ENCODE peak calls at places on chromosomes 6 and 20, in five cellular contexts. N is fibroblast of lung; M is CD8-positive, alpha-beta T cell; X is tibial artery; C is astrocyte. A is an unnamed sample. For H3K36me3 and H3K4me1, the result is how much of the 10 kb centered on the place peaks cover.

GRCh38 chr6:146968041-146968760 is 236.0 kb upstream of the STXBP5 start:
- DNase-seq in N (peak), M (no peak), X (no peak), C (peak), A (peak)

GRCh38 chr6:34791842-34792604 is at the start of gene BLTP3A:
- DNase-seq in N (peak), M (peak), X (peak), C (peak), A (peak)

GRCh38 chr6:116210750-116211425 is 43.0 kb downstream of the TSPYL4 start:
- DNase-seq in N (peak), M (no peak), X (no peak), C (peak), A (peak)

GRCh38 chr6:111258615-111259088 is 171.3 kb downstream of the SLC16A10 start:
- DNase-seq in N (peak), M (no peak), X (no peak), C (peak), A (no peak)

GRCh38 chr20:55888655-55889054 is 116.7 kb downstream of the CBLN4 start:
- DNase-seq in N (no peak), M (no peak), X (no peak), C (no peak), A (no peak)

GRCh38 chr20:17614176-17614811 is 44.4 kb downstream of the DSTN start:
- DNase-seq in N (peak), M (no peak), X (peak), C (no peak), A (peak)

GRCh38 chr20:43188234-43188653 is 1.5 kb downstream of the PTPRT start:
- DNase-seq in N (no peak), M (no peak), X (no peak), C (no peak), A (no peak)

GRCh38 chr6:121260651-121261102 is 73.6 kb downstream of the TBC1D32 start:
- DNase-seq in N (peak), M (no peak), X (no peak), C (peak), A (peak)

GRCh38 chr6:21003780-21004541 is 469.7 kb downstream of the CDKAL1 start:
- DNase-seq in N (peak), M (no peak), X (no peak), C (peak), A (peak)

GRCh38 chr20:61724376-61724775 is 341.3 kb downstream of the TAF4 start:
- DNase-seq in N (peak), M (no peak), X (no peak), C (no peak), A (no peak)

GRCh38 chr6:149694926-149695325 is 23.0 kb downstream of the LATS1 start:
- DNase-seq in N (no peak), M (no peak), X (no peak), C (no peak), A (no peak)

GRCh38 chr6:22147469-22147815 is 149.4 kb downstream of the PRL start:
- DNase-seq in N (no peak), M (no peak), X (no peak), C (no peak), A (peak)

GRCh38 chr20:35619196-35620095 is 3.8 kb downstream of the SPAG4 start:
- DNase-seq in N (peak), M (peak), X (peak), C (peak), A (peak)

GRCh38 chr20:6704132-6704861 is 63.2 kb upstream of the BMP2 start:
- DNase-seq in N (peak), M (no peak), X (no peak), C (peak), A (peak)

GRCh38 chr6:149752600-149752999 is 3.1 kb downstream of the PCMT1 start:
- DNase-seq in N (no peak), M (no peak), X (no peak), C (no peak), A (peak)

GRCh38 chr6:149440735-149441662 is 40.9 kb downstream of the SUMO4 start:
- DNase-seq in N (peak), M (no peak), X (no peak), C (peak), A (no peak)

GRCh38 chr6:128478230-128479047 is 42.0 kb downstream of the PTPRK start:
- DNase-seq in N (no peak), M (no peak), X (no peak), C (no peak), A (no peak)

GRCh38 chr6:35725721-35726438 is 11.0 kb upstream of the ARMC12 start:
- DNase-seq in N (no peak), M (no peak), X (peak), C (no peak), A (peak)

GRCh38 chr6:9745966-9746365 is 668.9 kb downstream of the TFAP2A start:
- DNase-seq in N (no peak), M (no peak), X (no peak), C (no peak), A (peak)

GRCh38 chr6:40755749-40756452 is 168.7 kb upstream of the LRFN2 start:
- DNase-seq in N (peak), M (no peak), X (no peak), C (peak), A (peak)

GRCh38 chr6:119090256-119090655 is 11.8 kb upstream of the FAM184A start:
- DNase-seq in N (peak), M (no peak), X (no peak), C (no peak), A (peak)

GRCh38 chr6:135667694-135668455 is 170.3 kb upstream of the AHI1 start:
- DNase-seq in N (peak), M (no peak), X (no peak), C (peak), A (peak)

GRCh38 chr20:1180949-1181348 is 3.8 kb downstream of the TMEM74B start:
- DNase-seq in N (no peak), M (no peak), X (no peak), C (no peak), A (no peak)

GRCh38 chr20:16729565-16730460 is at the start of gene SNRPB2:
- DNase-seq in N (peak), M (peak), X (peak), C (peak), A (peak)

GRCh38 chr6:129212081-129212480 is 329.1 kb downstream of the LAMA2 start:
- DNase-seq in N (peak), M (no peak), X (no peak), C (peak), A (peak)

GRCh38 chr6:11414564-11414963 is 123.0 kb upstream of the TMEM170B start:
- DNase-seq in N (no peak), M (no peak), X (no peak), C (no peak), A (no peak)

GRCh38 chr6:64013061-64013410 is 377.4 kb downstream of the PHF3 start:
- DNase-seq in N (no peak), M (no peak), X (no peak), C (no peak), A (no peak)

GRCh38 chr20:12383770-12384304 is 466.1 kb downstream of the BTBD3 start:
- DNase-seq in N (no peak), M (no peak), X (no peak), C (no peak), A (no peak)

GRCh38 chr6:125797934-125798444 is 7.2 kb downstream of the NCOA7 start:
- DNase-seq in N (no peak), M (no peak), X (no peak), C (no peak), A (no peak)

GRCh38 chr6:39114395-39114706 is 635 bp downstream of the SAYSD1 start:
- DNase-seq in N (no peak), M (no peak), X (no peak), C (no peak), A (no peak)

GRCh38 chr6:146892613-146893401 is 294.0 kb downstream of the ADGB start:
- DNase-seq in N (peak), M (no peak), X (no peak), C (peak), A (peak)

GRCh38 chr6:112087136-112087908 is at the start of the genes FAM229B and TUBE1:
- DNase-seq in N (peak), M (peak), X (peak), C (peak), A (peak)

GRCh38 chr20:24753136-24753535 is 195.9 kb upstream of the CST7 start:
- DNase-seq in N (no peak), M (no peak), X (no peak), C (no peak), A (no peak)

GRCh38 chr6:42212442-42212841 is 5.2 kb downstream of the MRPS10 start:
- DNase-seq in N (no peak), M (no peak), X (no peak), C (no peak), A (no peak)

GRCh38 chr6:52426667-52427066 is 6.5 kb downstream of the EFHC1 start:
- DNase-seq in N (peak), M (no peak), X (no peak), C (peak), A (no peak)

GRCh38 chr20:39010496-39010895 is 48.4 kb downstream of the DHX35 start:
- DNase-seq in N (no peak), M (no peak), X (no peak), C (no peak), A (no peak)

GRCh38 chr6:170542031-170542719 is 10.9 kb downstream of the PSMB1 start:
- DNase-seq in N (peak), M (no peak), X (no peak), C (no peak), A (no peak)

GRCh38 chr6:94859924-94860323 is 717.4 kb upstream of the MANEA start:
- DNase-seq in N (no peak), M (no peak), X (no peak), C (no peak), A (no peak)

GRCh38 chr6:118528129-118528528 is 20.0 kb upstream of the PLN start:
- DNase-seq in N (no peak), M (no peak), X (no peak), C (no peak), A (peak)

GRCh38 chr20:48003021-48003420 is 217.7 kb upstream of the SULF2 start:
- DNase-seq in N (no peak), M (no peak), X (no peak), C (no peak), A (no peak)

GRCh38 chr20:48006036-48006833 is 221.0 kb upstream of the SULF2 start:
- DNase-seq in N (peak), M (no peak), X (no peak), C (peak), A (no peak)

GRCh38 chr20:47999166-47999565 is 213.9 kb upstream of the SULF2 start:
- DNase-seq in N (peak), M (no peak), X (no peak), C (no peak), A (no peak)

GRCh38 chr20:47998736-47999135 is 213.5 kb upstream of the SULF2 start:
- DNase-seq in N (peak), M (no peak), X (no peak), C (no peak), A (no peak)

GRCh38 chr20:48002517-48002970 is 217.3 kb upstream of the SULF2 start:
- DNase-seq in N (no peak), M (no peak), X (no peak), C (no peak), A (no peak)
- H3K4me3 ChIP-seq in N (no peak), M (no peak), X (no peak), C (no peak), A (no peak)

GRCh38 chr6:26445934-26446667 is 5.8 kb downstream of the BTN3A3 start:
- DNase-seq in N (no peak), M (peak), X (no peak), C (no peak), A (no peak)

GRCh38 chr6:26454641-26455040 is 3.1 kb upstream of the BTN2A1 start:
- DNase-seq in N (peak), M (no peak), X (no peak), C (peak), A (no peak)

GRCh38 chr6:26447257-26447656 is 7.0 kb downstream of the BTN3A3 start:
- DNase-seq in N (no peak), M (no peak), X (no peak), C (no peak), A (no peak)

GRCh38 chr6:26452631-26453030 is 5.1 kb upstream of the BTN2A1 start:
- DNase-seq in N (no peak), M (no peak), X (no peak), C (no peak), A (no peak)

DNA sequence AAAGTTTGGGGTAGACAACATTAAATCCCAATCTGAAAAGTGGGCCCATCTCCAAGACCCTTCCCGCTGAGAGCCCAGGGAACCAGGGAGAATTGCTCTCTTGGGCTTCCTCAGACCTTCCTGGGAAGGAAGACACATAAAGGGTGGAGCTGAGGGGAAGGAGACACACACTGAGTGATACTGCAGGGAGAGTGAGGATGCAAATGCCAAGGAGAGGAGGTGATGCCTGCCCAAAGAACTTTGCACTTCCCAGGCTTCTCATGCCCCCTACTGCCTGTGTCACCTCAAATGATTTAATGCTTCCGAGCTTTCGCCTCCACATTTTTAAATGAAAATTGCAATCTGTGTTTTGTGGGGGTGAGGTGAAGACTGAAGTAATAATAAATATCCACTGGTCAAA is 7.5 kb upstream of the BTN2A1 start:
- DNase-seq in N (no peak), M (no peak), X (no peak), C (no peak), A (no peak)
- H3K36me3 ChIP-seq in N (under half), M (under half), X (under half), C (under half), A (under half)

GRCh38 chr20:19170148-19170547 is 42.3 kb upstream of the SLC24A3 start:
- DNase-seq in N (no peak), M (no peak), X (no peak), C (no peak), A (no peak)
- H3K4me1 ChIP-seq in N (under half), M (under half), X (under half), C (under half), A (under half)

DNA sequence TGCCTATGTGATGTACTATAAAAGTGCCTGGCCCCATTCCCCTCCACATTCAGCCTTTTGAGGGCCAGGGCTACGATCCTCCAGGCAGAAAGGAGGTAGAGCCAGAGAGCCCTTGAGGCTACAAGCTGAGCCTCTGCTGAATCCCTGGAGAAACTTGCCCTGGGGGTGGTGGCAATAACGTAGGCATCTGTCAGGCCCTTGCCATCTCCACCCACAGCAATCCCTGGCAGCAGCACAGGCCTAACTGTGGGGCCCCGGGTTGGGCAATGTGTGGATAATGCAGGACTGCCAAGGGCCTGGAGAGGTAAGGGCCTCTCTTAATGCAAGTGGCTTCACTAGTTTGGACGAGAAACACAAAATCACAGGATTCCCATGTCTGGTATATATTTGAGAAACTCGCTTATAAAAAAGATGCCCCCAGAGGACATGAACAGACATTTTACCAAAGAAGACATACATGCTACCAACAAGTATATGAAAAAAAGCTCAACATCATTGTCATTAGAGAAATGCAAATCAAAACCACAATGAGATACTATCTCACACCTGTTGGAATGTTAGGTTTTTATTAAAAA is 99.0 kb downstream of the QRSL1 start:
- DNase-seq in N (no peak), M (no peak), X (no peak), C (no peak), A (no peak)
- H3K4me3 ChIP-seq in N (no peak), M (no peak), X (no peak), C (no peak), A (no peak)

GRCh38 chr6:1735239-1735803 is 125.6 kb downstream of the FOXC1 start:
- DNase-seq in N (no peak), M (no peak), X (no peak), C (no peak), A (no peak)
- H3K36me3 ChIP-seq in N (under half), M (under half), X (under half), C (under half), A (under half)

DNA sequence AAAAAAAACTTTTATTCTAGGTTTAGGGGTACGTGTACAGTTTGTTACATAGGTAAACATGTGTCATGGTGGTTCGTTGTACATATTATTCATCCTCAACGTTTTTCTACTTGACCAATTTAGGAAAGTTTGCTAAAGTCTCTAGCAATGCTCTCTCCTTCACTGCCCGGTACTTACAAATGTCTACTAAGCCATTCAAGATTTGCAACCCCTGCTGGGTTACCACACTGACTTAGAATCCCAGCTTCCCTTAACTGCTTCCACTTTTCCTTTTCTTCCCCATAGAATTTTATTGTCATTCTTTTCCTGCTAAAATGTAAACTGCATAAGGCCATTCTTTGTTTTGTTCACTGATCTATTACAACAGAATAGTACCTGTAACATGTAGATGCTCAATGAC is 97.4 kb downstream of the SMPDL3A start:
- DNase-seq in N (no peak), M (no peak), X (no peak), C (no peak), A (no peak)
- H3K4me1 ChIP-seq in N (under half), M (under half), X (under half), C (under half), A (under half)

A was measured in adipocyte.